ENCODE peak calls at places on chromosomes 16 and 17, in six cellular contexts. C is activated T-helper 9 cell treated with anti-CD3 and anti-CD28 coated beads, Interleukin-2, amount 50 U/mL, for 16 hours; T is progenitor cell of endocrine pancreas; G is CD8-positive, alpha-beta memory T cell; X is iris pigment epithelial cell; D is NCI-H1092. N is an unnamed sample.

GRCh38 chr17:34357398-34357797 is 1.1 kb downstream of the CCL13 start:
- DNase-seq in G (no peak), C (no peak), D (no peak), T (no peak), X (no peak), N (no peak)

GRCh38 chr17:75084039-75084660 is 3.6 kb upstream of the SLC16A5 start:
- DNase-seq in G (no peak), C (no peak), D (no peak), T (no peak), X (no peak), N (no peak)

GRCh38 chr17:59466943-59467801 is 98.2 kb upstream of the DHX40 start:
- DNase-seq in C (no peak), X (no peak), T (no peak), D (peak), G (no peak), N (no peak)

GRCh38 chr16:54370653-54371052 is 84.1 kb upstream of the IRX3 start:
- DNase-seq in G (no peak), C (no peak), X (no peak), D (no peak), T (no peak), N (no peak)

GRCh38 chr17:74213897-74214386 is 571 bp downstream of the TTYH2 start:
- DNase-seq in T (no peak), D (no peak), C (no peak), X (no peak), G (no peak), N (peak)

GRCh38 chr17:9173386-9173983 is 152.2 kb downstream of the NTN1 start:
- DNase-seq in T (no peak), C (no peak), D (no peak), G (no peak), X (no peak), N (no peak)

GRCh38 chr17:7854078-7854777 is 638 bp upstream of the TMEM88 start:
- DNase-seq in X (no peak), T (no peak), G (no peak), C (no peak), D (no peak), N (no peak)

GRCh38 chr16:54588026-54588425 is 301.4 kb upstream of the IRX3 start:
- DNase-seq in C (no peak), D (no peak), T (no peak), X (no peak), G (no peak), N (no peak)

GRCh38 chr16:73956592-73957495 is 339.8 kb upstream of the PSMD7 start:
- DNase-seq in T (peak), X (peak), D (peak), C (no peak), G (no peak), N (peak)

GRCh38 chr16:88453621-88454314 is 688 bp downstream of the ZFPM1 start:
- DNase-seq in G (no peak), D (no peak), C (peak), X (peak), T (no peak), N (no peak)

GRCh38 chr17:40615295-40615988 is 32.2 kb downstream of the SMARCE1 start:
- DNase-seq in T (peak), X (peak), G (peak), D (peak), C (no peak), N (no peak)

GRCh38 chr16:66845791-66846221 is 1.6 kb downstream of the CA7 start:
- DNase-seq in T (no peak), G (no peak), D (no peak), C (no peak), X (no peak), N (no peak)

GRCh38 chr16:57603110-57604024 is 25.1 kb upstream of the ADGRG1 start:
- DNase-seq in G (no peak), X (no peak), D (no peak), C (no peak), T (no peak), N (no peak)

GRCh38 chr16:19316846-19317245 is 31.3 kb downstream of the CLEC19A start:
- DNase-seq in T (no peak), X (no peak), C (no peak), D (no peak), G (no peak), N (no peak)

GRCh38 chr16:23907457-23907902 is 71.7 kb downstream of the PRKCB start:
- DNase-seq in D (no peak), C (no peak), T (no peak), G (no peak), X (no peak), N (no peak)

GRCh38 chr17:61593404-61593803 is 2.4 kb upstream of the NACA2 start:
- DNase-seq in C (no peak), X (no peak), T (no peak), G (no peak), D (no peak), N (no peak)